ENCODE peak calls at places on chromosomes 4 and X, in eight cellular contexts. One of them, this sample, is unnamed.

GRCh38 chr4:168631241-168632151 is 134.6 kb downstream of the PALLD start:
- DNase-seq in nephron progenitor cell: peak; percentile 83
- DNase-seq in activated CD4-positive, alpha-beta T cell treated with anti-CD3 and anti-CD28 coated beads for 1 hour: no peak
- DNase-seq in NCI-H146: no peak
- DNase-seq in NCI-H446 treated with DMSO at 0.1 percent for 48 hours: peak; percentile 45
- DNase-seq in activated T-helper 1 cell treated with Interleukin-2 at 50 U/mL for 16 hours: no peak
- DNase-seq in M059J: peak; percentile 66
- DNase-seq in AG09309: no peak
- DNase-seq in this sample: no peak

GRCh38 chr4:41880022-41880837 is 55.0 kb upstream of the TMEM33 start:
- DNase-seq in nephron progenitor cell: peak; percentile 26
- DNase-seq in activated CD4-positive, alpha-beta T cell treated with anti-CD3 and anti-CD28 coated beads for 1 hour: no peak
- DNase-seq in NCI-H146: no peak
- DNase-seq in NCI-H446 treated with DMSO at 0.1 percent for 48 hours: no peak
- DNase-seq in activated T-helper 1 cell treated with Interleukin-2 at 50 U/mL for 16 hours: no peak
- DNase-seq in M059J: no peak
- DNase-seq in AG09309: no peak
- DNase-seq in this sample: no peak

GRCh38 chr4:105246712-105247111 is 100.0 kb downstream of the TET2 start:
- DNase-seq in nephron progenitor cell: no peak
- DNase-seq in activated CD4-positive, alpha-beta T cell treated with anti-CD3 and anti-CD28 coated beads for 1 hour: no peak
- DNase-seq in NCI-H146: no peak
- DNase-seq in NCI-H446 treated with DMSO at 0.1 percent for 48 hours: peak; percentile 70
- DNase-seq in activated T-helper 1 cell treated with Interleukin-2 at 50 U/mL for 16 hours: no peak
- DNase-seq in M059J: peak; percentile 19
- DNase-seq in AG09309: peak; percentile 57
- DNase-seq in this sample: no peak

GRCh38 chr4:153759407-153760226 is at the start of gene RNF175:
- DNase-seq in nephron progenitor cell: peak; percentile 74
- DNase-seq in activated CD4-positive, alpha-beta T cell treated with anti-CD3 and anti-CD28 coated beads for 1 hour: no peak
- DNase-seq in NCI-H146: peak; percentile 1
- DNase-seq in NCI-H446 treated with DMSO at 0.1 percent for 48 hours: no peak
- DNase-seq in activated T-helper 1 cell treated with Interleukin-2 at 50 U/mL for 16 hours: no peak
- DNase-seq in M059J: no peak
- DNase-seq in AG09309: no peak
- DNase-seq in this sample: peak; percentile 16

GRCh38 chr4:5812506-5813229 is 80.2 kb downstream of the CRMP1 start:
- DNase-seq in nephron progenitor cell: peak; percentile 45
- DNase-seq in activated CD4-positive, alpha-beta T cell treated with anti-CD3 and anti-CD28 coated beads for 1 hour: no peak
- DNase-seq in NCI-H146: peak; percentile 33
- DNase-seq in NCI-H446 treated with DMSO at 0.1 percent for 48 hours: peak; percentile 3
- DNase-seq in activated T-helper 1 cell treated with Interleukin-2 at 50 U/mL for 16 hours: no peak
- DNase-seq in M059J: peak; percentile 70
- DNase-seq in AG09309: peak; percentile 42
- DNase-seq in this sample: no peak

GRCh38 chrX:85994228-85994627 is 53.1 kb downstream of the CHM start:
- DNase-seq in nephron progenitor cell: no peak
- DNase-seq in activated CD4-positive, alpha-beta T cell treated with anti-CD3 and anti-CD28 coated beads for 1 hour: no peak
- DNase-seq in NCI-H146: no peak
- DNase-seq in NCI-H446 treated with DMSO at 0.1 percent for 48 hours: no peak
- DNase-seq in activated T-helper 1 cell treated with Interleukin-2 at 50 U/mL for 16 hours: no peak
- DNase-seq in M059J: no peak
- DNase-seq in AG09309: no peak
- DNase-seq in this sample: no peak

GRCh38 chr4:175419120-175419774 is 392.8 kb downstream of the GPM6A start:
- DNase-seq in nephron progenitor cell: no peak
- DNase-seq in activated CD4-positive, alpha-beta T cell treated with anti-CD3 and anti-CD28 coated beads for 1 hour: no peak
- DNase-seq in NCI-H146: no peak
- DNase-seq in NCI-H446 treated with DMSO at 0.1 percent for 48 hours: no peak
- DNase-seq in activated T-helper 1 cell treated with Interleukin-2 at 50 U/mL for 16 hours: no peak
- DNase-seq in M059J: peak; percentile 94
- DNase-seq in AG09309: peak; percentile 97
- DNase-seq in this sample: no peak

GRCh38 chr4:85591361-85592098 is 116.6 kb downstream of the ARHGAP24 start:
- DNase-seq in nephron progenitor cell: no peak
- DNase-seq in activated CD4-positive, alpha-beta T cell treated with anti-CD3 and anti-CD28 coated beads for 1 hour: no peak
- DNase-seq in NCI-H146: no peak
- DNase-seq in NCI-H446 treated with DMSO at 0.1 percent for 48 hours: no peak
- DNase-seq in activated T-helper 1 cell treated with Interleukin-2 at 50 U/mL for 16 hours: no peak
- DNase-seq in M059J: peak; percentile 55
- DNase-seq in AG09309: no peak
- DNase-seq in this sample: no peak

GRCh38 chr4:78656968-78657445 is 105.4 kb downstream of the ANXA3 start:
- DNase-seq in nephron progenitor cell: no peak
- DNase-seq in activated CD4-positive, alpha-beta T cell treated with anti-CD3 and anti-CD28 coated beads for 1 hour: no peak
- DNase-seq in NCI-H146: no peak
- DNase-seq in NCI-H446 treated with DMSO at 0.1 percent for 48 hours: no peak
- DNase-seq in activated T-helper 1 cell treated with Interleukin-2 at 50 U/mL for 16 hours: no peak
- DNase-seq in M059J: peak; percentile 41
- DNase-seq in AG09309: no peak
- DNase-seq in this sample: no peak